ENCODE peak calls at places on chromosomes 7 and 10, in nine cellular contexts. W, Q, S, M, N, X, O, D and K are unnamed samples.

GRCh38 chr7:84722086-84722485 is 464.8 kb downstream of the SEMA3D start:
- DNase-seq in W (no peak), Q (no peak), N (no peak), O (no peak), X (no peak), S (no peak), D (no peak), M (peak; percentile 79), K (no peak)

GRCh38 chr7:74289660-74290589 is 718 bp downstream of the CLIP2 start:
- DNase-seq in Q (peak; percentile 92), X (peak; percentile 59), S (peak; percentile 76), N (no peak), O (no peak), M (peak; percentile 53), W (no peak), D (no peak), K (peak; percentile 44)

GRCh38 chr10:154348-154747 is 19.1 kb downstream of the ZMYND11 start:
- DNase-seq in X (no peak), Q (no peak), O (no peak), N (no peak), D (no peak), W (no peak), M (peak; percentile 25), S (no peak), K (no peak)

GRCh38 chr10:45419673-45420020 is 45.6 kb downstream of the ALOX5 start:
- DNase-seq in D (no peak), W (no peak), M (no peak), N (no peak), X (no peak), O (no peak), Q (no peak), S (no peak), K (peak; percentile 58)

GRCh38 chr7:102415685-102416225 is 17.6 kb upstream of the ORAI2 start:
- DNase-seq in N (no peak), W (no peak), S (no peak), O (no peak), Q (no peak), M (no peak), D (peak; percentile 67), X (peak; percentile 70), K (peak; percentile 71)

GRCh38 chr7:151186640-151187408 is at the start of gene ASB10:
- DNase-seq in W (no peak), D (no peak), S (peak; percentile 51), N (no peak), X (no peak), Q (no peak), O (no peak), M (no peak), K (no peak)

GRCh38 chr7:116525298-116525912 is 569 bp downstream of the CAV1 start:
- DNase-seq in D (no peak), N (no peak), O (no peak), Q (peak; percentile 92), W (peak; percentile 35), M (no peak), X (peak; percentile 47), S (peak; percentile 88), K (peak; percentile 56)

GRCh38 chr7:108716783-108717182 is 147.1 kb downstream of the DNAJB9 start:
- DNase-seq in W (no peak), X (no peak), N (no peak), O (no peak), Q (no peak), M (peak; percentile 1), S (no peak), D (no peak), K (no peak)

GRCh38 chr10:61399386-61399785 is 53.8 kb downstream of the TMEM26 start:
- DNase-seq in S (no peak), Q (no peak), N (no peak), X (no peak), W (no peak), M (peak; percentile 25), D (no peak), O (no peak), K (no peak)

GRCh38 chr7:149833495-149834130 is 4.6 kb upstream of the ZNF862 start:
- DNase-seq in W (no peak), S (no peak), Q (peak; percentile 82), N (no peak), X (no peak), M (no peak), D (no peak), O (no peak), K (no peak)

GRCh38 chr7:130982651-130983050 is 248.6 kb upstream of the KLF14 start:
- DNase-seq in O (no peak), Q (no peak), X (no peak), S (no peak), N (no peak), M (no peak), D (no peak), W (no peak), K (no peak)

GRCh38 chr7:52771177-52771576 is 264.3 kb upstream of the POM121L12 start:
- DNase-seq in W (no peak), S (no peak), M (no peak), X (no peak), D (no peak), N (no peak), Q (no peak), O (no peak), K (no peak)

GRCh38 chr10:7165500-7166177 is 245.2 kb downstream of the SFMBT2 start:
- DNase-seq in Q (no peak), D (no peak), W (no peak), M (no peak), O (no peak), S (no peak), N (no peak), X (no peak), K (no peak)

GRCh38 chr7:129043012-129043411 is 11.9 kb downstream of the TNPO3 start:
- DNase-seq in O (no peak), Q (no peak), N (no peak), M (no peak), W (no peak), S (no peak), X (no peak), D (no peak), K (no peak)

GRCh38 chr10:110184363-110184762 is 23.0 kb upstream of the MXI1 start:
- DNase-seq in Q (peak; percentile 40), W (no peak), D (no peak), O (no peak), N (no peak), M (no peak), S (no peak), X (no peak), K (no peak)

GRCh38 chr7:20783131-20783715 is 3.5 kb downstream of the SP8 start:
- DNase-seq in Q (no peak), X (no peak), D (no peak), M (no peak), S (no peak), W (no peak), N (no peak), O (no peak), K (no peak)

GRCh38 chr7:2243483-2243840 is 1.4 kb downstream of the NUDT1 start:
- DNase-seq in O (no peak), X (no peak), M (no peak), W (no peak), D (no peak), Q (no peak), N (no peak), S (no peak), K (no peak)
- H3K4me3 ChIP-seq in O (no peak overlapping the region), X (no peak overlapping the region), M (no peak overlapping the region), W (no peak overlapping the region), D (peak overlapping the region; percentile 99), Q (no peak overlapping the region), N (no peak overlapping the region), S (no peak overlapping the region), K (no peak overlapping the region)

DNA sequence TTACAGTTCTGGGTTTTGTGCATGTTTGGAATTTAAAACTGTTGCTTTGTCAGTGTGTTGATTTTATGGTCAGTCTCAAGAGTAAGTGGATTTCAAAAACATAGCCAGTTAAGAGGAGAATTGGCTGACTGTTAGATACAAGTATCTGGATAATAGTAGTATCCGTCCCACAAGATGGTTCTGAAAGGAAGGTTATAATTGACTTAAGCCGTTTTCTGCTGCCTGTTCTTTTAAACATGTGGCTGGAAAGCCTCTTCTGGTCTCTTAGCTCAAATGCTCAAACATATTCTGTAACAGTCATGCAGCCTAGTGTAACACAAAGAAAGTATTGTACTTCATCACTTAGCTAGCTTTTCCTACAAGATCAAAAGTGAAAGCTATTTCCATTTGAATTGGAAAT is 170.8 kb downstream of the POLR1F start:
- DNase-seq in D (no peak), Q (no peak), M (peak; percentile 18), W (no peak), X (no peak), N (no peak), O (no peak), S (no peak), K (no peak)
- H3K4me3 ChIP-seq in D (no peak overlapping the region), Q (no peak overlapping the region), M (no peak overlapping the region), W (no peak overlapping the region), X (no peak overlapping the region), N (no peak overlapping the region), O (no peak overlapping the region), S (no peak overlapping the region), K (no peak overlapping the region)

DNA sequence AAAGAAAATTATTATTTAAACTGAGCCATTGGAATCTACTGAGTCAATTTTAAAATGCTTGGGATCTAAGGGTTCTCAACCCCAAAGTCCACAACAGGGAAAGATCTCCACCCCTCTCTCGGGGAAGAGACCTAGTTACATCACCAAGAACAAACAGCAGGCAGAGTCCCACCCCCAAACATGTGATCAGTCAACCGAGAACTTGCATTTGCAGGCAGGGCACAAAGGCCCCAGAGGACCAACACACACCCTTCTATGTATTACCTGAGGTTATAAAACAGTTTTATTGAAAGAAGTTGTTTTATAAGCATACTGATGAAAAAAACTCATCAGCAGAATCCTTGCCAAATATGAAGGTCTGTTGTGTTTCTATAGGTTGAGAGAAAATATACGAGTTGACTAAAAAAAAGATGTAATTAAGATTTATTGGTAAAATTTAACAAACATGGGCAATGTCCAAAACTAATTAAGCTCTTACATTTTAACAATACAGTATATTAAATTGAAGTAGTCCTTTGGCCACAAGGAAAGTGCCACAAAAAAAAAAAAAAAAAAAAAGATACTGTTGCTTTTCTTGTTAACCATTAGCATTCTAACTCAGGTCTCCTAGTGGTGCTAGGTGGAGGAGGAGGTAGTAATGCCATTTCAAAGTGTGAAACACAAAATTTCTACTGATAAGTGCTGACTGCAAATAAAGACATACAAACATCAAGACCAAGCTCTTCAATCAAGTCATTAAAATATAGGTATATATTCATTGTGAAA is 975 bp upstream of the USP54 start:
- DNase-seq in M (peak; percentile 39), S (peak; percentile 71), W (peak; percentile 81), Q (no peak), O (peak; percentile 58), N (no peak), D (peak; percentile 69), X (no peak), K (peak; percentile 37)
- H3K4me3 ChIP-seq in M (no peak overlapping the region), S (peak overlapping the region; percentile 9), W (no peak overlapping the region), Q (no peak overlapping the region), O (peak overlapping the region; percentile 19), N (no peak overlapping the region), D (peak overlapping the region; percentile 12), X (no peak overlapping the region), K (no peak overlapping the region)

GRCh38 chr10:1281402-1281782 is 225.2 kb downstream of the WDR37 start:
- DNase-seq in M (no peak), N (no peak), O (no peak), D (no peak), Q (peak; percentile 60), X (no peak), W (no peak), S (no peak), K (no peak)
- H3K4me3 ChIP-seq in M (no peak overlapping the region), N (no peak overlapping the region), O (no peak overlapping the region), D (no peak overlapping the region), Q (no peak overlapping the region), X (no peak overlapping the region), W (no peak overlapping the region), S (no peak overlapping the region), K (no peak overlapping the region)